ENCODE peak calls at places on chromosomes 11 and 22, in nine cellular contexts. D, I, B, C, K, Y, V, T and R are unnamed samples.

GRCh38 chr11:2077061-2077802 is 62.0 kb downstream of the IGF2 start:
- DNase-seq in C (no peak), K (no peak), T (peak), D (peak), Y (no peak), V (no peak), B (peak), I (peak), R (peak)

GRCh38 chr22:39547587-39547947 is 15.0 kb upstream of the RPS19BP1 start:
- DNase-seq in I (no peak), T (no peak), V (no peak), D (no peak), C (no peak), K (no peak), B (no peak), Y (no peak), R (no peak)

GRCh38 chr11:125960771-125961170 is 14.9 kb downstream of the VSIG10L2 start:
- DNase-seq in D (no peak), C (no peak), K (no peak), B (no peak), T (no peak), I (no peak), V (no peak), Y (no peak), R (no peak)

GRCh38 chr11:82675838-82676237 is 57.8 kb downstream of the FAM181B start:
- DNase-seq in C (no peak), D (no peak), I (no peak), T (no peak), V (no peak), K (no peak), Y (peak), B (no peak), R (no peak)

GRCh38 chr22:19821523-19822300 is 33.0 kb downstream of the GNB1L start:
- DNase-seq in V (no peak), Y (peak), C (no peak), K (peak), D (no peak), T (peak), I (no peak), B (no peak), R (no peak)

GRCh38 chr11:117058761-117059233 is 39.4 kb downstream of the SIK3 start:
- DNase-seq in T (no peak), B (no peak), K (no peak), D (no peak), I (no peak), Y (no peak), V (no peak), C (no peak), R (peak)

GRCh38 chr11:22778642-22779041 is 51.0 kb downstream of the SVIP start:
- DNase-seq in B (peak), V (no peak), Y (no peak), K (no peak), C (no peak), I (no peak), D (no peak), T (no peak), R (no peak)

GRCh38 chr11:131938321-131938751 is 567.9 kb downstream of the NTM start:
- DNase-seq in C (no peak), I (peak), K (no peak), T (no peak), D (no peak), B (no peak), V (no peak), Y (no peak), R (no peak)

GRCh38 chr11:34654491-34655334 is 33.8 kb downstream of the EHF start:
- DNase-seq in C (peak), B (no peak), Y (peak), I (no peak), T (peak), D (no peak), V (no peak), K (no peak), R (peak)

GRCh38 chr11:95254139-95254704 is 23.2 kb upstream of the SESN3 start:
- DNase-seq in T (peak), D (peak), C (peak), K (peak), B (peak), I (peak), V (peak), Y (peak), R (peak)

GRCh38 chr22:36465232-36466021 is 16.0 kb downstream of the TXN2 start:
- DNase-seq in D (no peak), C (no peak), B (peak), V (no peak), I (peak), K (no peak), T (peak), Y (no peak), R (peak)

GRCh38 chr11:3014314-3014938 is 22.3 kb upstream of the NAP1L4 start:
- DNase-seq in I (no peak), T (no peak), V (no peak), C (no peak), Y (no peak), K (no peak), B (no peak), D (no peak), R (no peak)

GRCh38 chr11:70128435-70128906 is 50.4 kb downstream of the ANO1 start:
- DNase-seq in T (peak), D (no peak), B (no peak), Y (peak), C (peak), K (no peak), V (peak), I (no peak), R (no peak)

GRCh38 chr11:116579857-116580727 is 192.7 kb downstream of the BUD13 start:
- DNase-seq in I (no peak), B (no peak), T (no peak), K (no peak), V (no peak), D (no peak), C (no peak), Y (peak), R (no peak)

GRCh38 chr22:42693763-42694683 is 26.6 kb downstream of the A4GALT start:
- DNase-seq in V (no peak), D (no peak), I (no peak), Y (no peak), C (no peak), B (no peak), K (no peak), T (no peak), R (no peak)

GRCh38 chr11:36010010-36010740 is 66.3 kb downstream of the LDLRAD3 start:
- DNase-seq in K (no peak), I (no peak), V (peak), D (no peak), T (no peak), Y (no peak), C (no peak), B (no peak), R (no peak)

GRCh38 chr11:32586576-32587190 is 3.1 kb downstream of the EIF3M start:
- DNase-seq in I (no peak), Y (no peak), C (peak), D (no peak), V (no peak), B (peak), T (no peak), K (no peak), R (peak)

GRCh38 chr11:119504366-119504765 is 81.4 kb upstream of the THY1 start:
- DNase-seq in I (no peak), T (no peak), K (no peak), D (no peak), B (no peak), Y (no peak), V (no peak), C (no peak), R (no peak)

GRCh38 chr11:124442847-124443246 is 2.6 kb downstream of the OR8B8 start:
- DNase-seq in K (no peak), C (no peak), D (no peak), I (no peak), T (no peak), B (no peak), V (no peak), Y (no peak), R (no peak)